ENCODE peak calls at places on chromosomes 2 and 18, in four cellular contexts. P, R, F and E are unnamed samples.
A peak's percentile ranks its signal among the peaks of the same experiment; 100 is the strongest.

GRCh38 chr2:54224997-54225396 is 31.0 kb downstream of the TSPYL6 start:
- DNase-seq in P (no peak), R (no peak), F (no peak), E (no peak)

GRCh38 chr2:231604101-231604684 is 11.5 kb downstream of the TEX44 start:
- DNase-seq in P (peak; percentile 67), R (no peak), F (peak; percentile 69), E (peak; percentile 61)

GRCh38 chr2:10658041-10658913 is 31.5 kb downstream of the NOL10 start:
- DNase-seq in P (no peak), R (no peak), F (no peak), E (no peak)

GRCh38 chr2:219644801-219645480 is 17.5 kb downstream of the SLC4A3 start:
- DNase-seq in P (no peak), R (no peak), F (peak; percentile 44), E (no peak)

GRCh38 chr2:68907232-68907922 is 36.2 kb upstream of the BMP10 start:
- DNase-seq in P (no peak), R (no peak), F (no peak), E (no peak)

GRCh38 chr2:232496508-232497373 is 9.1 kb upstream of the ECEL1 start:
- DNase-seq in P (no peak), R (no peak), F (no peak), E (no peak)

GRCh38 chr2:233912799-233913423 is 4.3 kb upstream of the TRPM8 start:
- DNase-seq in P (peak; percentile 85), R (peak; percentile 65), F (peak; percentile 50), E (no peak)

GRCh38 chr2:95158891-95159619 is 593 bp downstream of the ZNF514 start:
- DNase-seq in P (peak; percentile 72), R (peak; percentile 57), F (peak; percentile 67), E (peak; percentile 44)

GRCh38 chr2:43402452-43402937 is 176.1 kb upstream of the ZFP36L2 start:
- DNase-seq in P (no peak), R (no peak), F (no peak), E (no peak)

GRCh38 chr2:10883880-10884529 is 27.7 kb upstream of the KCNF1 start:
- DNase-seq in P (no peak), R (no peak), F (peak; percentile 49), E (no peak)

GRCh38 chr2:64654993-64655666 is 1.4 kb upstream of the SERTAD2 start:
- DNase-seq in P (no peak), R (peak; percentile 38), F (no peak), E (no peak)

GRCh38 chr2:63163231-63163845 is 112.7 kb downstream of the OTX1 start:
- DNase-seq in P (peak; percentile 11), R (no peak), F (no peak), E (no peak)

GRCh38 chr2:59449264-59449663 is 1104.2 kb downstream of the BCL11A start:
- DNase-seq in P (peak; percentile 42), R (no peak), F (peak; percentile 62), E (peak; percentile 29)

GRCh38 chr18:31609886-31610646 is 18.4 kb downstream of the TTR start:
- DNase-seq in P (no peak), R (no peak), F (no peak), E (no peak)

GRCh38 chr2:160700006-160700405 is 206.4 kb upstream of the RBMS1 start:
- DNase-seq in P (no peak), R (no peak), F (no peak), E (no peak)

GRCh38 chr2:196278491-196278911 is 107.1 kb upstream of the STK17B start:
- DNase-seq in P (no peak), R (no peak), F (no peak), E (no peak)

GRCh38 chr2:23256643-23257042 is 128.3 kb upstream of the KLHL29 start:
- DNase-seq in P (no peak), R (no peak), F (no peak), E (no peak)

GRCh38 chr2:201907128-201907886 is 101.0 kb downstream of the CDK15 start:
- DNase-seq in P (no peak), R (no peak), F (no peak), E (no peak)

GRCh38 chr18:56488739-56489138 is 149.7 kb downstream of the TXNL1 start:
- DNase-seq in P (no peak), R (no peak), F (no peak), E (no peak)

GRCh38 chr2:59093571-59093970 is 852.4 kb upstream of the FANCL start:
- DNase-seq in P (no peak), R (no peak), F (no peak), E (no peak)

GRCh38 chr18:79572093-79572780 is 107.4 kb upstream of the CTDP1 start:
- DNase-seq in P (no peak), R (no peak), F (peak; percentile 30), E (no peak)

GRCh38 chr2:94762600-94762999 is 108.6 kb upstream of the TEKT4 start:
- DNase-seq in P (peak; percentile 15), R (peak; percentile 55), F (no peak), E (no peak)

GRCh38 chr2:75224636-75225094 is 25.3 kb upstream of the TACR1 start:
- DNase-seq in P (no peak), R (no peak), F (no peak), E (no peak)

GRCh38 chr2:263774-264492 is at the start of gene SH3YL1:
- DNase-seq in P (peak; percentile 65), R (peak; percentile 85), F (peak; percentile 89), E (peak; percentile 88)

GRCh38 chr2:135299165-135299564 is 231.9 kb downstream of the ZRANB3 start:
- DNase-seq in P (no peak), R (no peak), F (no peak), E (no peak)

GRCh38 chr2:82837588-82838304 is 1621.3 kb downstream of the SUCLG1 start:
- DNase-seq in P (no peak), R (no peak), F (no peak), E (no peak)

GRCh38 chr18:33596178-33596854 is 18.3 kb downstream of the ASXL3 start:
- DNase-seq in P (no peak), R (no peak), F (no peak), E (no peak)

GRCh38 chr2:41791523-41791922 is 256.3 kb upstream of the PKDCC start:
- DNase-seq in P (peak; percentile 60), R (peak; percentile 59), F (no peak), E (no peak)

GRCh38 chr2:230991598-230991997 is 4.3 kb upstream of the SPATA3 start:
- DNase-seq in P (no peak), R (no peak), F (no peak), E (peak; percentile 19)

GRCh38 chr2:128789776-128790455 is 471.2 kb upstream of the HS6ST1 start:
- DNase-seq in P (no peak), R (no peak), F (no peak), E (no peak)

GRCh38 chr2:118670868-118671267 is 176.6 kb downstream of the EN1 start:
- DNase-seq in P (no peak), R (no peak), F (no peak), E (no peak)

GRCh38 chr18:66616523-66616983 is 12.7 kb upstream of the CDH19 start:
- DNase-seq in P (peak; percentile 75), R (no peak), F (no peak), E (no peak)

GRCh38 chr2:169928463-169928864 is 101.2 kb downstream of the UBR3 start:
- DNase-seq in P (peak; percentile 69), R (peak; percentile 29), F (no peak), E (no peak)

GRCh38 chr2:54067851-54068375 is 47.5 kb upstream of the ACYP2 start:
- DNase-seq in P (no peak), R (no peak), F (no peak), E (no peak)

GRCh38 chr2:118102433-118103082 is 14.3 kb downstream of the INSIG2 start:
- DNase-seq in P (no peak), R (no peak), F (no peak), E (no peak)

GRCh38 chr2:102558463-102558862 is 60.9 kb upstream of the SLC9A2 start:
- DNase-seq in P (no peak), R (no peak), F (no peak), E (no peak)

GRCh38 chr2:20557635-20558034 is 93.3 kb downstream of the HS1BP3 start:
- DNase-seq in P (peak; percentile 46), R (no peak), F (no peak), E (no peak)

GRCh38 chr2:170073288-170073687 is 104.7 kb upstream of the MYO3B start:
- DNase-seq in P (no peak), R (no peak), F (no peak), E (peak; percentile 16)

GRCh38 chr2:33083671-33084387 is 137.1 kb downstream of the LTBP1 start:
- DNase-seq in P (peak; percentile 47), R (no peak), F (no peak), E (no peak)
- H3K36me3 ChIP-seq in P (no peaks in the 10 kb centered on the region), R (no peaks in the 10 kb centered on the region), F (no peaks in the 10 kb centered on the region), E (no peaks in the 10 kb centered on the region)

DNA sequence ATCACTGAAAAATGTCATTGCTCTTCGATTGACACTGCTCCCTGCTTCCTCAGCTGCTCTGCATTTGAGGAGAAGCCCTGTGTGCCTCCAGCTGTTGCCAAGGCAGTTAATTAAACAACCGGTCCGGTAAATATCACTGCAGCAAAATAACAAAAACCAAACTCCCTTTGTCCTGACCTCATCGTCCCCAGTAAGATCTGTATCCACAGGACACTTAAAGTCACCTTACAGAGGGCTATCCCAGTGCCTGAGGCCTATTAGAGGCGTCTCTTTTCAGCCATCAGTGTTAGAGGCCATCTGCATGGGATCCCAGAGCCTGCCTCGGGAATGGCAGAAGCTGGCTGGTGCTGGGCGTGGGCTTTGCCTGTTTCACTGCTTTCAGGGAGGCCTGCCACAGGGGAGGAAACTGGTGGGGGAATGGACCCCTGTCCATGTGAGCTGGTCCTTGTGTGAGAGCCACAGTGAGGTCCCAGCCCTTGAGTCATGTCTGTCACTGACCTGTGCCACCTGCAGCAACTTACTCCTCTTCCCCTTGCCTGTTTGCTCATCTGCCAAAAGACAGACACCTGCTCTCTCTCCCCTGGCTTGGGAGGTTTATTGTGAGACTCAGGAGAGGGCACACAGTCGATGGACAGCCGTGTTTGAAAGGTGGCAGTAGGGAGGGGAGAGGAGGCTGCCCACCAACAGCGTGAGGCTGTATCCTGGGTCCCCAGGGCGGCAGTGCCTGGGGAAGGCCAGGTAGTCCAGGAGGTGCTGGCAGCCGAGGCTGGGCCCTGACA is 117.7 kb upstream of the MCFD2 start:
- DNase-seq in P (no peak), R (no peak), F (no peak), E (no peak)
- H3K36me3 ChIP-seq in P (peaks cover 2% of the 10 kb centered on the region), R (no peaks in the 10 kb centered on the region), F (no peaks in the 10 kb centered on the region), E (no peaks in the 10 kb centered on the region)

GRCh38 chr18:22956226-22956625 is 23.1 kb downstream of the RBBP8 start:
- DNase-seq in P (no peak), R (no peak), F (no peak), E (no peak)

GRCh38 chr18:22951823-22952222 is 18.7 kb downstream of the RBBP8 start:
- DNase-seq in P (no peak), R (no peak), F (no peak), E (no peak)

GRCh38 chr18:22946841-22947240 is 13.7 kb downstream of the RBBP8 start:
- DNase-seq in P (no peak), R (no peak), F (no peak), E (no peak)

GRCh38 chr18:22952525-22952924 is 19.4 kb downstream of the RBBP8 start:
- DNase-seq in P (no peak), R (no peak), F (no peak), E (no peak)
- H3K36me3 ChIP-seq in P (peaks cover 5% of the 10 kb centered on the region), R (peaks cover 1% of the 10 kb centered on the region), F (no peaks in the 10 kb centered on the region), E (no peaks in the 10 kb centered on the region)

GRCh38 chr2:207884127-207884526 is 114.4 kb upstream of the FZD5 start:
- DNase-seq in P (no peak), R (no peak), F (no peak), E (no peak)
- H3K36me3 ChIP-seq in P (no peaks in the 10 kb centered on the region), R (no peaks in the 10 kb centered on the region), F (no peaks in the 10 kb centered on the region), E (no peaks in the 10 kb centered on the region)

GRCh38 chr18:666177-666576 is 8.7 kb downstream of the TYMS start:
- DNase-seq in P (peak; percentile 61), R (peak; percentile 46), F (no peak), E (no peak)
- H3K36me3 ChIP-seq in P (peaks cover 27% of the 10 kb centered on the region), R (peaks cover 7% of the 10 kb centered on the region), F (no peaks in the 10 kb centered on the region), E (no peaks in the 10 kb centered on the region)